ENCODE peak calls at places on chromosomes 4 and X, in seven cellular contexts. F, R, A, C, T, P and V are unnamed samples.

GRCh38 chr4:76738081-76738931 is 159.6 kb downstream of the SOWAHB start:
- DNase-seq in F (no peak), R (no peak), A (peak), C (no peak), T (no peak), P (no peak), V (no peak)

GRCh38 chrX:12920990-12921389 is 14.6 kb downstream of the TLR8 start:
- DNase-seq in F (no peak), R (no peak), A (no peak), C (no peak), T (no peak), P (no peak), V (no peak)

GRCh38 chrX:123588723-123589122 is 144.1 kb downstream of the THOC2 start:
- DNase-seq in F (no peak), R (no peak), A (no peak), C (no peak), T (no peak), P (no peak), V (no peak)

GRCh38 chr4:137390141-137390540 is 142.2 kb downstream of the PCDH18 start:
- DNase-seq in F (no peak), R (no peak), A (no peak), C (no peak), T (no peak), P (no peak), V (no peak)

GRCh38 chr4:55321707-55322264 is 24.3 kb upstream of the SRD5A3 start:
- DNase-seq in F (peak), R (peak), A (peak), C (no peak), T (peak), P (peak), V (peak)

GRCh38 chrX:133177202-133177601 is 41.0 kb downstream of the TFDP3 start:
- DNase-seq in F (no peak), R (no peak), A (no peak), C (no peak), T (no peak), P (no peak), V (no peak)

GRCh38 chr4:172707622-172708021 is 461.0 kb upstream of the GALNT7 start:
- DNase-seq in F (no peak), R (no peak), A (no peak), C (no peak), T (no peak), P (no peak), V (no peak)

GRCh38 chrX:115183980-115184379 is 5.2 kb upstream of the RBMXL3 start:
- DNase-seq in F (no peak), R (no peak), A (no peak), C (no peak), T (no peak), P (no peak), V (no peak)

GRCh38 chr4:157514711-157515110 is 294.2 kb downstream of the GRIA2 start:
- DNase-seq in F (peak), R (no peak), A (no peak), C (no peak), T (peak), P (no peak), V (peak)

GRCh38 chr4:156098846-156099245 is 145.2 kb upstream of the CTSO start:
- DNase-seq in F (no peak), R (no peak), A (no peak), C (no peak), T (no peak), P (no peak), V (no peak)

GRCh38 chr4:38500433-38500832 is 163.6 kb upstream of the KLF3 start:
- DNase-seq in F (no peak), R (no peak), A (no peak), C (no peak), T (no peak), P (no peak), V (no peak)

GRCh38 chrX:69021095-69021494 is 144.2 kb downstream of the PJA1 start:
- DNase-seq in F (no peak), R (no peak), A (no peak), C (no peak), T (no peak), P (no peak), V (peak)

GRCh38 chr4:8071741-8072140 is 86.9 kb downstream of the ABLIM2 start:
- DNase-seq in F (no peak), R (no peak), A (no peak), C (no peak), T (no peak), P (no peak), V (no peak)

DNA sequence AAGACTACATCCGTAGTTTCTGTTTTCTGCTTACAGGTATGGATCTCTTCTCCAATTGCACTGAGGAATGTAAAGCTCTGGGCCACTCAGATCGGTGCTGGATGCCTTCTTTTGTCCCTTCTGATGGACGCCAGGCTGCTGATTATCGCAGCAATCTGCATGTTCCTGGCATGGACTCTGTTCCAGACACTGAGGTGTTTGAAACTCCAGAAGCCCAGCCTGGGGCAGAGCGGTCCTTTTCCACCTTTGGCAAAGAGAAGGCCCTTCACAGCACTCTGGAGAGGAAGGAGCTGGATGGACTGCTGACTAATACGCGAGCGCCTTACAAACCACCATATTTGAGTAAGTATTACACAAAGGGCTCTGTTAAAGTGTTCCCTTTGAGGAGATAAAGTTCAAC is 13.8 kb downstream of the PCDH10 start:
- DNase-seq in F (no peak), R (no peak), A (no peak), C (no peak), T (no peak), P (no peak), V (no peak)
- TF ChIP-seq CTCF in F (no peak), R (no peak), A (no peak), C (no peak), T (no peak), P (no peak), V (no peak)

DNA sequence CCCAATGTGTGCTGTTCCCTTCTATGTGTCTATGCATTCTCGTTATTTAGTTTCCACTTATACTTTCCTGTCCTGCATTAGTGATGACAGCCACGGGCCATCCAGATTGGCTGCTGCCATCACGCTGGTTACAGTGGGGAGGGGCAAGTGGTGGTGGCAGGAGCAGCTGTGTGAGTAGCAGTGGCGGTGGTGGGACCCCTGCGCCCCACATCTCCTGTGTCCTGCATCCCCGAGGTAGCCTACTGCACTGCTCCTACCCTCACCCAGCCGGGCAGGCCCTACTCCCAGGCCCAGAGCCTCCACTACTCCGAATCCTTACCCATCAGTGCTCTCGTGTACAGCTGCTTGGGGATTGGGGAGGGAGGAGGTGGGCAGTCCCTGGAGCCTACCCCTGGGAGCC is 798.7 kb upstream of the AGA start:
- DNase-seq in F (no peak), R (no peak), A (no peak), C (no peak), T (no peak), P (no peak), V (no peak)
- TF ChIP-seq CTCF in F (no peak), R (no peak), A (no peak), C (no peak), T (no peak), P (no peak), V (no peak)

GRCh38 chr4:46850026-46850425 is 59.0 kb downstream of the COX7B2 start:
- DNase-seq in F (no peak), R (no peak), A (no peak), C (no peak), T (no peak), P (no peak), V (no peak)

GRCh38 chr4:46839128-46839527 is 69.9 kb downstream of the COX7B2 start:
- DNase-seq in F (peak), R (no peak), A (no peak), C (no peak), T (no peak), P (no peak), V (no peak)

GRCh38 chr4:46844325-46844917 is 64.6 kb downstream of the COX7B2 start:
- DNase-seq in F (peak), R (peak), A (peak), C (no peak), T (peak), P (peak), V (peak)
- TF ChIP-seq CTCF in F (peak), R (peak), A (peak), C (peak), T (peak), P (no peak), V (peak)

GRCh38 chrX:103941201-103941975 is 21.0 kb upstream of the TMSB15B start:
- DNase-seq in F (peak), R (no peak), A (no peak), C (no peak), T (no peak), P (no peak), V (no peak)
- TF ChIP-seq CTCF in F (peak), R (peak), A (peak), C (peak), T (peak), P (no peak), V (peak)

GRCh38 chrX:106748377-106748776 is 21.9 kb downstream of the RNF128 start:
- DNase-seq in F (no peak), R (no peak), A (no peak), C (no peak), T (no peak), P (no peak), V (no peak)

GRCh38 chrX:106751407-106751806 is 24.9 kb downstream of the RNF128 start:
- DNase-seq in F (no peak), R (no peak), A (no peak), C (no peak), T (no peak), P (no peak), V (no peak)

DNA sequence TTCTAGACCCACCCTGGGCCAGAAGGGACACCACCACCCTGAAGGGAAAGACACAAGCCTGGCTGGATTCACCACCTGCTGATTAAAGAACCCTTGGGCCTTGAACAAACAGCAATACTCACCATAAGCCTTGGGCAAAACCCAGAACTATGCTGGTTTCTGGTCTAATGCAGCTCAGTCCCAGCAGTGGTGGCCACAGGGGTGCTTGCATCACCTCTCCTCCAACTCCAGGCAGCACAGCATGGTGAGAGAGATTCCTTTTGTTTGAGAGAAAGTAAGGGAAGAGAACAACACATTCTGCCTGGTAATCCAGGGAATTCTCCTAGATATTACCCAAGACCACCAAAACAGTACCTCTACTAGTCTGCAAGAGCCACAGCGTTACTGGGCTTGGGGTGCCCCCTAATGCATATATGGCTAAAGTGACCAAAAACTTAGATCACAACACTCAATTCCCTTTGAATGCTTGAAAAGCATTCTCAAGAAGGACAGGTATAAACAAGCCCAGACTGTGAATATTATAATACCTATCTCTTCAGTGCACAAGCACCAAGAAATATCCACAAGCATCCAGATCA is 25.7 kb downstream of the RNF128 start:
- DNase-seq in F (peak), R (no peak), A (no peak), C (no peak), T (peak), P (no peak), V (no peak)
- TF ChIP-seq CTCF in F (no peak), R (no peak), A (no peak), C (no peak), T (no peak), P (no peak), V (peak)

GRCh38 chr4:177108708-177109107 is 201.0 kb upstream of the NEIL3 start:
- DNase-seq in F (no peak), R (no peak), A (no peak), C (no peak), T (no peak), P (no peak), V (no peak)
- TF ChIP-seq CTCF in F (peak), R (no peak), A (no peak), C (peak), T (no peak), P (no peak), V (no peak)

DNA sequence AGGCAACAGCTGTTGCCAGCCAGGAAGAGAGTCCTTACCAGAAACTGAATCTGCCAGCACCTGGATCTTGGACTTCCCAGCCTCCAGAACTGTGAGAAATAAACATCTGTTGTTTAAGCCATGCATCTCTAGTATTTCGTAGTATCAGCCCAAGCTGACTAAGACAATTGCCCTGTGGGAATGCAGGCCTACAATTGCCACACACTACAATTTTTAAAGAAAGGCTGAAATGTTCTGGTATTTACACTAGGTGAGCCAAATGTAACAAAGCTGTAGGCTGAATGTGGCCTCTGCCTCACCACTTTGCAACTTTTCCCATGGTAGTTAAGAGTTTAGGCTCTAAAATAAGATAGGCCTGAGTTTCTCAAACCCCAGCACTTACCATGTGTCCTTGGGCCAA is 59.1 kb downstream of the SPATA18 start:
- DNase-seq in F (no peak), R (no peak), A (no peak), C (no peak), T (no peak), P (no peak), V (no peak)
- TF ChIP-seq CTCF in F (no peak), R (no peak), A (no peak), C (no peak), T (no peak), P (no peak), V (no peak)

GRCh38 chrX:150680974-150681373 is 12.2 kb upstream of the MTMR1 start:
- DNase-seq in F (peak), R (no peak), A (no peak), C (no peak), T (no peak), P (no peak), V (no peak)
- TF ChIP-seq CTCF in F (peak), R (no peak), A (peak), C (peak), T (no peak), P (no peak), V (peak)

GRCh38 chr4:121551881-121552280 is 144.9 kb downstream of the ANXA5 start:
- DNase-seq in F (no peak), R (no peak), A (peak), C (no peak), T (no peak), P (no peak), V (no peak)
- TF ChIP-seq CTCF in F (no peak), R (no peak), A (no peak), C (no peak), T (no peak), P (no peak), V (no peak)